ENCODE peak calls at places on chromosomes 7 and 10, in five cellular contexts. P is SK-N-SH, G is A549, W is H1, E is WTC11. O is an unnamed sample.
A peak's percentile ranks its signal among the peaks of the same experiment; 100 is the strongest.

GRCh38 chr10:19302117-19302516 is 253.5 kb downstream of the MALRD1 start:
- DNase-seq in P (no peak), G (no peak), W (no peak), E (no peak), O (no peak)

GRCh38 chr7:70793767-70794166 is 338.2 kb upstream of the GALNT17 start:
- DNase-seq in P (no peak), G (no peak), W (no peak), E (no peak), O (no peak)

GRCh38 chr7:341841-342638 is 52.1 kb downstream of the FOXL3 start:
- DNase-seq in P (no peak), G (no peak), W (no peak), E (no peak), O (no peak)

GRCh38 chr10:110260746-110261477 is 43.8 kb downstream of the SMNDC1 start:
- DNase-seq in P (no peak), G (no peak), W (no peak), E (no peak), O (no peak)

GRCh38 chr10:113484487-113484886 is 68.4 kb upstream of the HABP2 start:
- DNase-seq in P (no peak), G (no peak), W (no peak), E (no peak), O (no peak)

GRCh38 chr7:110204527-110204926 is 886.4 kb upstream of the LRRN3 start:
- DNase-seq in P (no peak), G (no peak), W (peak; percentile 7), E (peak; percentile 38), O (peak; percentile 22)

GRCh38 chr10:11655839-11656238 is 44.4 kb upstream of the USP6NL start:
- DNase-seq in P (no peak), G (no peak), W (no peak), E (no peak), O (no peak)

GRCh38 chr10:133209117-133209516 is 20.9 kb upstream of the UTF1 start:
- DNase-seq in P (no peak), G (no peak), W (no peak), E (no peak), O (no peak)

GRCh38 chr7:130275826-130276291 is 9.2 kb downstream of the CPA2 start:
- DNase-seq in P (no peak), G (no peak), W (no peak), E (no peak), O (no peak)

GRCh38 chr10:70890917-70891431 is 2.6 kb upstream of the PCBD1 start:
- DNase-seq in P (peak; percentile 88), G (no peak), W (no peak), E (peak; percentile 25), O (no peak)

GRCh38 chr10:124157286-124157685 is 63.9 kb upstream of the CHST15 start:
- DNase-seq in P (no peak), G (no peak), W (no peak), E (no peak), O (no peak)

GRCh38 chr7:6425948-6426347 is 21.8 kb downstream of the DAGLB start:
- DNase-seq in P (no peak), G (no peak), W (no peak), E (no peak), O (no peak)
- TF ChIP-seq MAX in P (no peak), G (no peak), W (no peak), E (no peak), O (no peak)

GRCh38 chr7:148483515-148483914 is 107.1 kb upstream of the C7orf33 start:
- DNase-seq in P (no peak), G (no peak), W (no peak), E (no peak), O (no peak)

GRCh38 chr7:148481965-148482626 is 108.5 kb upstream of the C7orf33 start:
- DNase-seq in P (peak; percentile 76), G (no peak), W (no peak), E (no peak), O (no peak)

GRCh38 chr7:148478551-148478950 is 112.0 kb upstream of the C7orf33 start:
- DNase-seq in P (no peak), G (no peak), W (no peak), E (no peak), O (no peak)

GRCh38 chr7:148481147-148481526 is 109.4 kb upstream of the C7orf33 start:
- DNase-seq in P (no peak), G (no peak), W (no peak), E (no peak), O (no peak)

DNA sequence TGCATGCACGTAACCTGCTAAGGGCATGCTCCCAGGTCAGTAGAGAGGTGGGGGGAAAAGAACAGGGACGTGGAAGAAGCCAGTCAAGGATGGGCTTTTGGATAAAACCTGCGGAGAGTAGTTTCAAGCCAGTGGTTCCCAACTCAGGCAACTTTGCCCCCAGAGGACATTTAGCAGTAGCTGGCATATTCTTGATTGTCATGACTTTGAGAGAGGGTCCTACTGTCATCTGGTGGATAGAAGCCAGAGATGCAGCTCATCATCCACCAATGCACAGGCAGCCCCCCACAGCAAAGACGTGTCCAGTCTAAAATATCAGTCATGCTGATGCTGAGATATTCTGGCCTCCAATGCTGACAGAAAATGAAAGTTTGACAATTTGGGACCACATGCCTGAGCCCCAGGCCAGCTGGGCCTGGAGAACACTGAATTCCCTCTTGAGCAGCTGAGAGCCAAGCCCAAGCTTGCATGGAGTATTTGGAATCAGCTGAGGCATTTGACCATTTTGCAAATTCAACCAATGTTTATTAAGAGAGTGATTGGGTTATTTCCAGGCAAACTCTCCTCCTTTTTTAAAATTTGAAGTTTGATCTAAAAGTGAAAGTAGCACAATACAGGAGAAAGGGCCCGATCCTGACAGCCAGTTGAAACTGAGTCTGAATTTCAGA is 110.0 kb upstream of the C7orf33 start:
- DNase-seq in P (no peak), G (no peak), W (no peak), E (no peak), O (no peak)
- TF ChIP-seq CTCF in P (no peak), G (no peak), W (peak; percentile 88), E (no peak), O (no peak)

GRCh38 chr10:100780324-100780723 is 34.9 kb downstream of the PAX2 start:
- DNase-seq in P (no peak), G (no peak), W (no peak), E (no peak), O (no peak)

GRCh38 chr10:100784126-100784525 is 38.7 kb downstream of the PAX2 start:
- DNase-seq in P (no peak), G (no peak), W (no peak), E (no peak), O (no peak)

GRCh38 chr10:100779329-100779728 is 33.9 kb downstream of the PAX2 start:
- DNase-seq in P (no peak), G (no peak), W (no peak), E (no peak), O (no peak)

GRCh38 chr10:100782845-100783244 is 37.5 kb downstream of the PAX2 start:
- DNase-seq in P (no peak), G (no peak), W (no peak), E (no peak), O (no peak)

DNA sequence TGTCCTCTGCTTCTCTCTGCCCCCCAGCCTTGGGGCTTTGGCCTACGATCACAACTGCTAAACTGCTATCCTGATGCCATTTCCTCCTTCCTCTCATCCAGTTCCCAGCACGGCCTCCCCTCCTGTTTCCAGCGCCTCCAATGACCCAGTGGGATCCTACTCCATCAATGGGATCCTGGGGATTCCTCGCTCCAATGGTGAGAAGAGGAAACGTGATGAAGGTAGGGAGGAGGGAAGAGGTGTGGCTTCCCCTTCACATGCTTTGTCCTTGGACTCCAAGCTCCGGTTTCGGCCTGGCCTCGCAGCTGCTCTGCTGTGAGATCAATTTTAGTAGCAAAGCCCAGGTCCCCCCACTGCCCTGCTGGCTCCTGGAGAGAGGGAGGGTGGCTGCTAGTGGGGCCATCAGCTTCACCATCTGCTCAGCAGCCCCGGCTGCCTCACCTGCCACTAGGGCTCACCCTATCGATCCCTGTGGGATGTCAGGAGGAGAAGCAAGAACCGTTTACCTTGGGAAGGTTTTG is 35.8 kb downstream of the PAX2 start:
- DNase-seq in P (no peak), G (no peak), W (no peak), E (no peak), O (no peak)
- TF ChIP-seq MAX in P (no peak), G (no peak), W (no peak), E (no peak), O (no peak)

GRCh38 chr7:25148772-25149575 is 23.9 kb upstream of the CYCS start:
- DNase-seq in P (no peak), G (no peak), W (no peak), E (no peak), O (no peak)
- TF ChIP-seq CTCF in P (no peak), G (no peak), W (peak; percentile 11), E (no peak), O (no peak)

DNA sequence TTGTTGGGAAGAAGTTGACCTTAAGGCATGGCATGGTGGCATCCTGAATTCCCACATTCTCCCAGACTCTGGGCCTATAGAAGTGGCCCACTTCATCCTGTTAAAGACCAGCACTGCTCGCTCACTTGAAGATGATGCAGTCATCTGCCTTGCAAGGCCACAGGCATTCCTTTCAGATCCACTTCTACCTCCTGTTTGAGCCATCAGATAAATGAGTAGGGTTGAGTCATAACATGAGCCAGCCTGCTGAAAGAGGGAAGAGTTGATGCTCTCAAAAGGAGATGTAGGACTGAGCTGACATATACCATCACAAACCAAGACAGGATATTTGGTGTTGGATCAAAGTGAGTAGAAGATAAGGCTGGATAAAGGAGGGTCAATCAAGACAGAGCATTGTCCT is 1.5 kb upstream of the EBLN1 start:
- DNase-seq in P (no peak), G (no peak), W (no peak), E (no peak), O (no peak)
- TF ChIP-seq MAX in P (no peak), G (no peak), W (no peak), E (no peak), O (no peak)

DNA sequence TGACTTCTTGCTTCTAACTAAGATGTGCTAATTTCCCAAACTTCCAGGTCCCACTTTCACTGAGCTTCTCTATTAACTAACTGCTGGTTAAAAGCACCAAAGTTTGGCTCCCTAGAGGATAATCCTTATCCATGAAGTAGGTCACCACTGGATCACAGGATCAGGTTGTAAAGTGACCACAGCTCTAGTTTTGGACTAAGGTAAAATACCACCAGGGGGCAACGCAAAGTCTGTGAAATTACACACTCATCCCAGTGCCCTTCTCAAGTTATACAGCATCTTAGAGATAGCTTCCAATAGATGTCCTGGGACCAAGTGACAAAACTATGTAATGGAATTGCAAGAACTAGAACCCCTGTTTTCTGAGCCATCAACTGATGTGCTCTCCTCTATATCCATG is 116.4 kb upstream of the ASAH2 start:
- DNase-seq in P (peak; percentile 33), G (peak; percentile 35), W (no peak), E (no peak), O (peak; percentile 62)
- TF ChIP-seq CTCF in P (peak; percentile 57), G (peak; percentile 47), W (peak; percentile 45), E (peak; percentile 25), O (peak; percentile 65)

GRCh38 chr10:60140681-60141632 is 234.6 kb upstream of the CCDC6 start:
- DNase-seq in P (no peak), G (no peak), W (no peak), E (peak; percentile 48), O (no peak)
- TF ChIP-seq MAX in P (no peak), G (no peak), W (no peak), E (no peak), O (no peak)

DNA sequence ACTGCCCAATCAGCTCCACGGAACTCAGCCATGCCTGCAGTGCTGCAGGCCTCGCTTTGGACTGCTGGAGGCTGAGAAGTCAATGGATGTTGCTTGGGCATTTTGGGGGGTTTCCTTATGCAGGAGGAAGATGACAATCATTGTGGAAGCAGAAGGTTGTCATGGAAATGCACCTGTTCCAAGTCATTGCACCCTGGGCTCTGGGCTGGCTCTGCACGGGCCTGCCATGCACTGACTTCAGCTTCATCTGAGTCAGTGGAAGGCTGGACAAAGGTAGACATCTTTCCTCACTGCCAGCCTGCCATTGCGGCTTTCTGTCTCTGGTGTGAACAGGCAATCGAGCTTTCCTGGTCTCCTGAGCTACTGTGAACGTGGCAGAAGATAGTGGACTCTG is 217.4 kb downstream of the RPS24 start:
- DNase-seq in P (no peak), G (no peak), W (no peak), E (no peak), O (no peak)
- TF ChIP-seq CTCF in P (no peak), G (no peak), W (no peak), E (no peak), O (no peak)